ENCODE peak calls at places on chromosomes 1 and 21, in eight cellular contexts. One of them, this sample, is unnamed.

GRCh38 chr1:230286166-230286889 is 139.8 kb downstream of the PGBD5 start:
- DNase-seq in Caki2: no peak
- DNase-seq in IMR-90: no peak
- DNase-seq in A172: no peak
- DNase-seq in MM.1S: no peak
- DNase-seq in EH: no peak
- DNase-seq in activated CD4-positive, alpha-beta T cell treated with anti-CD3 and anti-CD28 coated beads, Interleukin-2, amount 10 ng/mL, durations not matched to agents 7 days and 5 days: no peak
- DNase-seq in iPS-NIHi11: no peak
- DNase-seq in this sample: no peak

GRCh38 chr1:152007047-152007446 is 13.4 kb upstream of the S100A10 start:
- DNase-seq in IMR-90: no peak
- DNase-seq in iPS-NIHi11: no peak
- DNase-seq in EH: no peak
- DNase-seq in MM.1S: no peak
- DNase-seq in Caki2: no peak
- DNase-seq in activated CD4-positive, alpha-beta T cell treated with anti-CD3 and anti-CD28 coated beads, Interleukin-2, amount 10 ng/mL, durations not matched to agents 7 days and 5 days: no peak
- DNase-seq in A172: no peak
- DNase-seq in this sample: no peak

GRCh38 chr1:85448358-85448757 is 16.6 kb downstream of the DDAH1 start:
- DNase-seq in Caki2: no peak
- DNase-seq in EH: peak
- DNase-seq in MM.1S: no peak
- DNase-seq in iPS-NIHi11: no peak
- DNase-seq in activated CD4-positive, alpha-beta T cell treated with anti-CD3 and anti-CD28 coated beads, Interleukin-2, amount 10 ng/mL, durations not matched to agents 7 days and 5 days: no peak
- DNase-seq in A172: no peak
- DNase-seq in IMR-90: peak
- DNase-seq in this sample: no peak

GRCh38 chr1:18651727-18652126 is 21.1 kb downstream of the PAX7 start:
- DNase-seq in activated CD4-positive, alpha-beta T cell treated with anti-CD3 and anti-CD28 coated beads, Interleukin-2, amount 10 ng/mL, durations not matched to agents 7 days and 5 days: peak
- DNase-seq in IMR-90: no peak
- DNase-seq in iPS-NIHi11: peak
- DNase-seq in EH: no peak
- DNase-seq in Caki2: no peak
- DNase-seq in A172: no peak
- DNase-seq in MM.1S: peak
- DNase-seq in this sample: no peak

GRCh38 chr1:27037518-27037917 is 24.9 kb upstream of the TENT5B start:
- DNase-seq in activated CD4-positive, alpha-beta T cell treated with anti-CD3 and anti-CD28 coated beads, Interleukin-2, amount 10 ng/mL, durations not matched to agents 7 days and 5 days: no peak
- DNase-seq in IMR-90: no peak
- DNase-seq in EH: no peak
- DNase-seq in iPS-NIHi11: no peak
- DNase-seq in A172: no peak
- DNase-seq in MM.1S: no peak
- DNase-seq in Caki2: no peak
- DNase-seq in this sample: no peak

GRCh38 chr1:51542158-51542953 is 23.3 kb upstream of the EPS15 start:
- DNase-seq in MM.1S: no peak
- DNase-seq in IMR-90: no peak
- DNase-seq in activated CD4-positive, alpha-beta T cell treated with anti-CD3 and anti-CD28 coated beads, Interleukin-2, amount 10 ng/mL, durations not matched to agents 7 days and 5 days: no peak
- DNase-seq in EH: no peak
- DNase-seq in iPS-NIHi11: no peak
- DNase-seq in A172: no peak
- DNase-seq in Caki2: no peak
- DNase-seq in this sample: no peak

GRCh38 chr1:228998179-228998578 is 262.9 kb downstream of the RHOU start:
- DNase-seq in Caki2: no peak
- DNase-seq in iPS-NIHi11: no peak
- DNase-seq in A172: no peak
- DNase-seq in MM.1S: no peak
- DNase-seq in activated CD4-positive, alpha-beta T cell treated with anti-CD3 and anti-CD28 coated beads, Interleukin-2, amount 10 ng/mL, durations not matched to agents 7 days and 5 days: no peak
- DNase-seq in IMR-90: no peak
- DNase-seq in EH: no peak
- DNase-seq in this sample: no peak

GRCh38 chr21:37087188-37087587 is 14.1 kb downstream of the TTC3 start:
- DNase-seq in A172: peak
- DNase-seq in MM.1S: no peak
- DNase-seq in IMR-90: peak
- DNase-seq in EH: peak
- DNase-seq in activated CD4-positive, alpha-beta T cell treated with anti-CD3 and anti-CD28 coated beads, Interleukin-2, amount 10 ng/mL, durations not matched to agents 7 days and 5 days: no peak
- DNase-seq in iPS-NIHi11: no peak
- DNase-seq in Caki2: peak
- DNase-seq in this sample: no peak

GRCh38 chr1:56017336-56017735 is 562.0 kb downstream of the PLPP3 start:
- DNase-seq in MM.1S: no peak
- DNase-seq in EH: no peak
- DNase-seq in iPS-NIHi11: no peak
- DNase-seq in Caki2: no peak
- DNase-seq in A172: no peak
- DNase-seq in IMR-90: peak
- DNase-seq in activated CD4-positive, alpha-beta T cell treated with anti-CD3 and anti-CD28 coated beads, Interleukin-2, amount 10 ng/mL, durations not matched to agents 7 days and 5 days: no peak
- DNase-seq in this sample: no peak

GRCh38 chr1:177278626-177279390 is 108.0 kb downstream of the BRINP2 start:
- DNase-seq in Caki2: peak
- DNase-seq in iPS-NIHi11: no peak
- DNase-seq in MM.1S: no peak
- DNase-seq in IMR-90: peak
- DNase-seq in A172: no peak
- DNase-seq in EH: peak
- DNase-seq in activated CD4-positive, alpha-beta T cell treated with anti-CD3 and anti-CD28 coated beads, Interleukin-2, amount 10 ng/mL, durations not matched to agents 7 days and 5 days: no peak
- DNase-seq in this sample: no peak

GRCh38 chr1:29920784-29921183 is 684.5 kb downstream of the PTPRU start:
- DNase-seq in MM.1S: no peak
- DNase-seq in activated CD4-positive, alpha-beta T cell treated with anti-CD3 and anti-CD28 coated beads, Interleukin-2, amount 10 ng/mL, durations not matched to agents 7 days and 5 days: no peak
- DNase-seq in Caki2: no peak
- DNase-seq in A172: no peak
- DNase-seq in iPS-NIHi11: no peak
- DNase-seq in EH: no peak
- DNase-seq in IMR-90: no peak
- DNase-seq in this sample: no peak

GRCh38 chr1:43315481-43315880 is 14.7 kb downstream of the TIE1 start:
- DNase-seq in Caki2: no peak
- DNase-seq in activated CD4-positive, alpha-beta T cell treated with anti-CD3 and anti-CD28 coated beads, Interleukin-2, amount 10 ng/mL, durations not matched to agents 7 days and 5 days: no peak
- DNase-seq in EH: no peak
- DNase-seq in iPS-NIHi11: no peak
- DNase-seq in MM.1S: no peak
- DNase-seq in IMR-90: no peak
- DNase-seq in A172: no peak
- DNase-seq in this sample: no peak

GRCh38 chr1:19504796-19505693 is 19.7 kb upstream of the CAPZB start:
- DNase-seq in iPS-NIHi11: no peak
- DNase-seq in Caki2: peak
- DNase-seq in MM.1S: no peak
- DNase-seq in activated CD4-positive, alpha-beta T cell treated with anti-CD3 and anti-CD28 coated beads, Interleukin-2, amount 10 ng/mL, durations not matched to agents 7 days and 5 days: no peak
- DNase-seq in IMR-90: peak
- DNase-seq in EH: peak
- DNase-seq in A172: peak
- DNase-seq in this sample: no peak

GRCh38 chr1:245298781-245299180 is 144.0 kb downstream of the KIF26B start:
- DNase-seq in MM.1S: no peak
- DNase-seq in iPS-NIHi11: no peak
- DNase-seq in IMR-90: no peak
- DNase-seq in EH: peak
- DNase-seq in Caki2: peak
- DNase-seq in activated CD4-positive, alpha-beta T cell treated with anti-CD3 and anti-CD28 coated beads, Interleukin-2, amount 10 ng/mL, durations not matched to agents 7 days and 5 days: no peak
- DNase-seq in A172: no peak
- DNase-seq in this sample: no peak

GRCh38 chr1:109547412-109548320 is 749 bp upstream of the GNAI3 start:
- DNase-seq in Caki2: peak
- DNase-seq in iPS-NIHi11: no peak
- DNase-seq in activated CD4-positive, alpha-beta T cell treated with anti-CD3 and anti-CD28 coated beads, Interleukin-2, amount 10 ng/mL, durations not matched to agents 7 days and 5 days: peak
- DNase-seq in EH: peak
- DNase-seq in IMR-90: peak
- DNase-seq in MM.1S: peak
- DNase-seq in A172: peak
- DNase-seq in this sample: no peak

GRCh38 chr1:114093624-114094302 is 59.9 kb downstream of the SYT6 start:
- DNase-seq in IMR-90: peak
- DNase-seq in A172: peak
- DNase-seq in EH: peak
- DNase-seq in iPS-NIHi11: no peak
- DNase-seq in activated CD4-positive, alpha-beta T cell treated with anti-CD3 and anti-CD28 coated beads, Interleukin-2, amount 10 ng/mL, durations not matched to agents 7 days and 5 days: no peak
- DNase-seq in MM.1S: no peak
- DNase-seq in Caki2: no peak
- DNase-seq in this sample: no peak

GRCh38 chr1:22327411-22327810 is 124.2 kb upstream of the ZBTB40 start:
- DNase-seq in MM.1S: no peak
- DNase-seq in activated CD4-positive, alpha-beta T cell treated with anti-CD3 and anti-CD28 coated beads, Interleukin-2, amount 10 ng/mL, durations not matched to agents 7 days and 5 days: no peak
- DNase-seq in EH: no peak
- DNase-seq in IMR-90: no peak
- DNase-seq in Caki2: no peak
- DNase-seq in iPS-NIHi11: no peak
- DNase-seq in A172: no peak
- DNase-seq in this sample: no peak

GRCh38 chr1:92105546-92106081 is 25.5 kb downstream of the BTBD8 start:
- DNase-seq in Caki2: no peak
- DNase-seq in iPS-NIHi11: no peak
- DNase-seq in activated CD4-positive, alpha-beta T cell treated with anti-CD3 and anti-CD28 coated beads, Interleukin-2, amount 10 ng/mL, durations not matched to agents 7 days and 5 days: no peak
- DNase-seq in A172: no peak
- DNase-seq in MM.1S: no peak
- DNase-seq in EH: no peak
- DNase-seq in IMR-90: no peak
- DNase-seq in this sample: no peak

GRCh38 chr1:4954392-4954791 is 300.0 kb downstream of the AJAP1 start:
- DNase-seq in IMR-90: no peak
- DNase-seq in iPS-NIHi11: no peak
- DNase-seq in activated CD4-positive, alpha-beta T cell treated with anti-CD3 and anti-CD28 coated beads, Interleukin-2, amount 10 ng/mL, durations not matched to agents 7 days and 5 days: no peak
- DNase-seq in MM.1S: no peak
- DNase-seq in Caki2: no peak
- DNase-seq in EH: no peak
- DNase-seq in A172: no peak
- DNase-seq in this sample: no peak

GRCh38 chr1:183094376-183094775 is 71.2 kb downstream of the LAMC1 start:
- DNase-seq in activated CD4-positive, alpha-beta T cell treated with anti-CD3 and anti-CD28 coated beads, Interleukin-2, amount 10 ng/mL, durations not matched to agents 7 days and 5 days: no peak
- DNase-seq in MM.1S: no peak
- DNase-seq in A172: no peak
- DNase-seq in iPS-NIHi11: no peak
- DNase-seq in Caki2: no peak
- DNase-seq in IMR-90: peak
- DNase-seq in EH: peak
- DNase-seq in this sample: no peak

GRCh38 chr1:209840611-209841010 is 12.8 kb downstream of the UTP25 start:
- DNase-seq in IMR-90: no peak
- DNase-seq in Caki2: no peak
- DNase-seq in iPS-NIHi11: no peak
- DNase-seq in EH: no peak
- DNase-seq in activated CD4-positive, alpha-beta T cell treated with anti-CD3 and anti-CD28 coated beads, Interleukin-2, amount 10 ng/mL, durations not matched to agents 7 days and 5 days: no peak
- DNase-seq in MM.1S: no peak
- DNase-seq in A172: no peak
- DNase-seq in this sample: no peak

GRCh38 chr1:198212126-198212525 is 55.3 kb downstream of the NEK7 start:
- DNase-seq in A172: no peak
- DNase-seq in IMR-90: no peak
- DNase-seq in activated CD4-positive, alpha-beta T cell treated with anti-CD3 and anti-CD28 coated beads, Interleukin-2, amount 10 ng/mL, durations not matched to agents 7 days and 5 days: no peak
- DNase-seq in iPS-NIHi11: no peak
- DNase-seq in Caki2: no peak
- DNase-seq in EH: no peak
- DNase-seq in MM.1S: no peak
- DNase-seq in this sample: no peak

GRCh38 chr1:206850401-206850800 is 15.0 kb upstream of the IL20 start:
- DNase-seq in A172: no peak
- DNase-seq in MM.1S: no peak
- DNase-seq in IMR-90: no peak
- DNase-seq in EH: peak
- DNase-seq in iPS-NIHi11: no peak
- DNase-seq in Caki2: no peak
- DNase-seq in activated CD4-positive, alpha-beta T cell treated with anti-CD3 and anti-CD28 coated beads, Interleukin-2, amount 10 ng/mL, durations not matched to agents 7 days and 5 days: no peak
- DNase-seq in this sample: no peak

GRCh38 chr1:86872086-86872485 is 41.8 kb downstream of the SELENOF start:
- DNase-seq in iPS-NIHi11: no peak
- DNase-seq in MM.1S: no peak
- DNase-seq in IMR-90: peak
- DNase-seq in activated CD4-positive, alpha-beta T cell treated with anti-CD3 and anti-CD28 coated beads, Interleukin-2, amount 10 ng/mL, durations not matched to agents 7 days and 5 days: no peak
- DNase-seq in Caki2: no peak
- DNase-seq in A172: no peak
- DNase-seq in EH: peak
- DNase-seq in this sample: no peak

GRCh38 chr1:214658785-214659184 is 55.8 kb downstream of the CENPF start:
- DNase-seq in EH: peak
- DNase-seq in Caki2: peak
- DNase-seq in MM.1S: no peak
- DNase-seq in activated CD4-positive, alpha-beta T cell treated with anti-CD3 and anti-CD28 coated beads, Interleukin-2, amount 10 ng/mL, durations not matched to agents 7 days and 5 days: no peak
- DNase-seq in IMR-90: peak
- DNase-seq in A172: peak
- DNase-seq in iPS-NIHi11: peak
- DNase-seq in this sample: no peak

GRCh38 chr1:116433283-116434257 is 60.5 kb downstream of the ATP1A1 start:
- DNase-seq in A172: no peak
- DNase-seq in iPS-NIHi11: peak
- DNase-seq in IMR-90: peak
- DNase-seq in MM.1S: no peak
- DNase-seq in activated CD4-positive, alpha-beta T cell treated with anti-CD3 and anti-CD28 coated beads, Interleukin-2, amount 10 ng/mL, durations not matched to agents 7 days and 5 days: no peak
- DNase-seq in EH: peak
- DNase-seq in Caki2: no peak
- DNase-seq in this sample: no peak

GRCh38 chr1:203172184-203173115 is 3.2 kb downstream of the MYBPH start:
- DNase-seq in iPS-NIHi11: peak
- DNase-seq in activated CD4-positive, alpha-beta T cell treated with anti-CD3 and anti-CD28 coated beads, Interleukin-2, amount 10 ng/mL, durations not matched to agents 7 days and 5 days: peak
- DNase-seq in MM.1S: peak
- DNase-seq in IMR-90: peak
- DNase-seq in Caki2: peak
- DNase-seq in A172: peak
- DNase-seq in EH: peak
- DNase-seq in this sample: no peak

GRCh38 chr1:223713546-223714420 is 1.4 kb downstream of the CAPN2 start:
- DNase-seq in A172: peak
- DNase-seq in activated CD4-positive, alpha-beta T cell treated with anti-CD3 and anti-CD28 coated beads, Interleukin-2, amount 10 ng/mL, durations not matched to agents 7 days and 5 days: peak
- DNase-seq in MM.1S: no peak
- DNase-seq in EH: no peak
- DNase-seq in iPS-NIHi11: no peak
- DNase-seq in Caki2: no peak
- DNase-seq in IMR-90: peak
- DNase-seq in this sample: no peak

GRCh38 chr1:6084781-6085495 is 39.2 kb downstream of the KCNAB2 start:
- DNase-seq in Caki2: no peak
- DNase-seq in activated CD4-positive, alpha-beta T cell treated with anti-CD3 and anti-CD28 coated beads, Interleukin-2, amount 10 ng/mL, durations not matched to agents 7 days and 5 days: no peak
- DNase-seq in iPS-NIHi11: no peak
- DNase-seq in MM.1S: no peak
- DNase-seq in IMR-90: no peak
- DNase-seq in A172: no peak
- DNase-seq in EH: no peak
- DNase-seq in this sample: no peak

GRCh38 chr1:239733995-239734394 is 347.6 kb downstream of the CHRM3 start:
- DNase-seq in activated CD4-positive, alpha-beta T cell treated with anti-CD3 and anti-CD28 coated beads, Interleukin-2, amount 10 ng/mL, durations not matched to agents 7 days and 5 days: no peak
- DNase-seq in iPS-NIHi11: no peak
- DNase-seq in MM.1S: no peak
- DNase-seq in Caki2: no peak
- DNase-seq in A172: no peak
- DNase-seq in EH: no peak
- DNase-seq in IMR-90: no peak
- DNase-seq in this sample: no peak

GRCh38 chr1:178513278-178513983 is 522 bp downstream of the TEX35 start:
- DNase-seq in Caki2: no peak
- DNase-seq in iPS-NIHi11: no peak
- DNase-seq in EH: peak
- DNase-seq in MM.1S: no peak
- DNase-seq in IMR-90: peak
- DNase-seq in A172: no peak
- DNase-seq in activated CD4-positive, alpha-beta T cell treated with anti-CD3 and anti-CD28 coated beads, Interleukin-2, amount 10 ng/mL, durations not matched to agents 7 days and 5 days: no peak
- DNase-seq in this sample: no peak

GRCh38 chr1:64150729-64151128 is 52.7 kb upstream of the UBE2U start:
- DNase-seq in A172: no peak
- DNase-seq in IMR-90: no peak
- DNase-seq in EH: no peak
- DNase-seq in iPS-NIHi11: no peak
- DNase-seq in Caki2: no peak
- DNase-seq in MM.1S: peak
- DNase-seq in activated CD4-positive, alpha-beta T cell treated with anti-CD3 and anti-CD28 coated beads, Interleukin-2, amount 10 ng/mL, durations not matched to agents 7 days and 5 days: no peak
- DNase-seq in this sample: no peak

This sample was measured in activated B cell treated with CpG ODN at 0.5 μM for 24 hours.